ENCODE peak calls at places on chromosomes 6 and 20, in seven cellular contexts. U, B, S, H, P, F and M are unnamed samples.

GRCh38 chr6:43990627-43991619 is 136.3 kb downstream of the MRPL14 start:
- DNase-seq in H (no peak), B (peak; percentile 40), P (peak; percentile 82), S (peak; percentile 43), F (peak; percentile 35), U (peak; percentile 43), M (peak; percentile 56)

GRCh38 chr20:45405566-45406259 is 2.4 kb upstream of the DBNDD2 start:
- DNase-seq in U (peak; percentile 61), B (no peak), P (peak; percentile 8), S (peak; percentile 82), H (no peak), F (peak; percentile 77), M (no peak)

GRCh38 chr20:31548823-31549512 is 34.7 kb downstream of the HM13 start:
- DNase-seq in B (no peak), S (no peak), U (no peak), H (no peak), P (no peak), F (no peak), M (no peak)

GRCh38 chr6:12369781-12370262 is 79.7 kb downstream of the EDN1 start:
- DNase-seq in F (no peak), B (peak; percentile 66), P (no peak), S (no peak), U (no peak), H (no peak), M (no peak)

GRCh38 chr20:52619101-52619500 is 353.1 kb upstream of the TSHZ2 start:
- DNase-seq in H (no peak), U (no peak), B (no peak), F (no peak), S (no peak), P (no peak), M (no peak)

GRCh38 chr20:38969708-38970107 is 7.6 kb downstream of the DHX35 start:
- DNase-seq in H (no peak), B (no peak), S (no peak), F (no peak), P (no peak), U (peak; percentile 56), M (no peak)

GRCh38 chr6:40688214-40688761 is 101.1 kb upstream of the LRFN2 start:
- DNase-seq in B (no peak), P (peak; percentile 27), U (no peak), H (no peak), S (no peak), F (no peak), M (no peak)

GRCh38 chr6:112931835-112932234 is 584.7 kb downstream of the RFPL4B start:
- DNase-seq in F (no peak), H (no peak), B (no peak), U (no peak), P (peak; percentile 56), S (no peak), M (no peak)

GRCh38 chr20:51014797-51015722 is 7.8 kb downstream of the KCNG1 start:
- DNase-seq in P (peak; percentile 67), B (peak; percentile 59), U (peak; percentile 75), S (no peak), H (no peak), F (no peak), M (no peak)

GRCh38 chr6:108157972-108158441 is 7.8 kb upstream of the NR2E1 start:
- DNase-seq in U (no peak), P (no peak), H (no peak), B (peak; percentile 8), F (no peak), S (no peak), M (no peak)

GRCh38 chr20:41047279-41047974 is 18.8 kb downstream of the TOP1 start:
- DNase-seq in B (no peak), S (no peak), F (no peak), H (no peak), P (no peak), U (no peak), M (no peak)

GRCh38 chr6:127397729-127398609 is 54.6 kb upstream of the ECHDC1 start:
- DNase-seq in P (peak; percentile 63), H (no peak), F (no peak), U (no peak), B (no peak), S (no peak), M (no peak)

GRCh38 chr6:108163267-108163643 is 2.6 kb upstream of the NR2E1 start:
- DNase-seq in F (no peak), S (no peak), H (no peak), U (no peak), P (no peak), B (peak; percentile 36), M (no peak)

GRCh38 chr6:19210849-19211590 is 626.1 kb upstream of the ID4 start:
- DNase-seq in P (no peak), S (no peak), F (peak; percentile 59), H (no peak), U (no peak), B (peak; percentile 4), M (no peak)

GRCh38 chr20:50450961-50451752 is 59.0 kb upstream of the PTPN1 start:
- DNase-seq in F (no peak), U (peak; percentile 56), H (no peak), S (no peak), P (peak; percentile 32), B (peak; percentile 57), M (no peak)

GRCh38 chr20:50753152-50753551 is 21.8 kb downstream of the PARD6B start:
- DNase-seq in H (no peak), B (no peak), F (no peak), P (no peak), S (no peak), U (no peak), M (no peak)

GRCh38 chr6:19446570-19446969 is 390.6 kb upstream of the ID4 start:
- DNase-seq in U (no peak), S (no peak), B (no peak), F (no peak), P (no peak), H (no peak), M (no peak)

GRCh38 chr6:36314221-36315014 is 22.3 kb downstream of the BNIP5 start:
- DNase-seq in B (no peak), P (no peak), S (no peak), F (no peak), U (no peak), H (no peak), M (no peak)

GRCh38 chr6:36559394-36559793 is 12.1 kb upstream of the STK38 start:
- DNase-seq in F (no peak), S (no peak), H (no peak), P (no peak), U (no peak), B (no peak), M (peak; percentile 13)

GRCh38 chr6:38391206-38391908 is 248.4 kb downstream of the BTBD9 start:
- DNase-seq in U (no peak), F (no peak), S (no peak), B (no peak), P (no peak), H (no peak), M (no peak)

DNA sequence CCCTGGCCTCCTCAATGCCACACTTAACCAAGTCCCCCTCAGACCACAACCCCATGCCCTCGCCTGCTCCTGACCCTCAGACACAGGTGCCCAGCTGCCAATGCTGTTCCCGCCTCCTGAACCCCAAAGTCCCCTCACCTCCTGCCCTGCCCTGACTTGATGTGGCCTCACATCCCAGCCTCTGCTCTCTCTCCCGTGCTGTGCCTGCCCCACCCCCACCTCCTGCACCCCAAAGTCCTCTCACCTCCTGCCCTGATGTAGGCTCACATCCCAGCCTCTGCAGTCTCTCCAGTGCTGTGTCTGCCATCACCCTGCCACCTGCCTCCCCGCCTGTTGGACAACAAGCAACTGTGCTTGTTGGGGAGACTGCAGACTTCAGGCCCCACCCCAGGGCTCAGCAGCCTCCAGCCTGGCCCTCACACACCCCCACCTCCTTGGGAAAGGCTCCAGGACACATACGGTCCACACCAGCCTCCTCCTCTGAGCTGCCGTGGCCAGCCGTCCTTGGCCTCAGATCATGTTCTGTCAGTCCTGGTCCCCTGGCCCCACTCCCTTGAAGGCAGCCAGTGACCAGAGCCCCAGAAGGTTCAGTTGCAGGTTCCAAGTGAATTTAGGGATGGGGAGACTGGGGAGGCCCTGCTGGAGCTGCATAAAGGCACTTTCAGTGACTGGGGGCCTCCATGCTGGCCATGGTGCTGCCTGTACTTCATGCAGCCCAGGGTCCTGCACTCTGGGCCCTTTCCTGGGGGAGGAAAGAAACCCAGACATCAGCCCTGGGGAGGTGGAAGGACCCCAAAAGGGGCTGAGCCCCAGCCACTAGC is 28.4 kb downstream of the YTHDF1 start:
- DNase-seq in S (no peak), U (no peak), P (no peak), H (no peak), B (no peak), F (no peak), M (no peak)
- TF ChIP-seq CTCF in S (no peak), U (no peak), P (no peak), H (no peak), B (no peak), F (no peak), M (no peak)

DNA sequence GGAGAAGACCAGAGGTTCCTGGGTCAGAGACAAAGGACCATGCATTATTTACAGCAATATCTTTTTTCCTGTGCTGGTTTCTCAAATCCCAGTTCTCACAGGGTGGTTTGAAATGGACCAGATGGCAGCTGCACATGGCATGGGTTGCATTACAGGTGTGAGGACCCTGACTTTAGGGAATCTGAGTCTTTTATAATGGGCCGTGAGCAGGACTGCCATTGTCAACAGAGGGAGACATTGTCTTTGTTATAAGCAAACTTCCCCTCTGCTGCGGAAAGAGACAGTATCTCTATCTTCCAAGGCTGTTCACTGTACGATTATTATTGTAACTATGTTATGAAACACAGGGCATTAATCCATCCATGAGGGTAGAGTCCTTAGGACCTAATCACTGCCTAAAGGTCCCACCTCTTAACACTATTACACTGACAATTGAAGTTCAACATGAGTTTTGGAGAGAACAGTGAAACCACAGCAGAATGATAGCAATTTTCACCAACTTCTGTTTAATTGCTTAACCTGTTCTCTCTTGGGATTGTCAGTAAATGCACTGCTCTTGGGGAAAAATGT is 156.1 kb upstream of the AGPAT4 start:
- DNase-seq in H (no peak), U (no peak), P (peak; percentile 33), S (no peak), F (no peak), B (peak; percentile 27), M (no peak)
- TF ChIP-seq CTCF in H (no peak), U (no peak), P (peak; percentile 14), S (no peak), F (peak; percentile 16), B (no peak), M (peak; percentile 64)

DNA sequence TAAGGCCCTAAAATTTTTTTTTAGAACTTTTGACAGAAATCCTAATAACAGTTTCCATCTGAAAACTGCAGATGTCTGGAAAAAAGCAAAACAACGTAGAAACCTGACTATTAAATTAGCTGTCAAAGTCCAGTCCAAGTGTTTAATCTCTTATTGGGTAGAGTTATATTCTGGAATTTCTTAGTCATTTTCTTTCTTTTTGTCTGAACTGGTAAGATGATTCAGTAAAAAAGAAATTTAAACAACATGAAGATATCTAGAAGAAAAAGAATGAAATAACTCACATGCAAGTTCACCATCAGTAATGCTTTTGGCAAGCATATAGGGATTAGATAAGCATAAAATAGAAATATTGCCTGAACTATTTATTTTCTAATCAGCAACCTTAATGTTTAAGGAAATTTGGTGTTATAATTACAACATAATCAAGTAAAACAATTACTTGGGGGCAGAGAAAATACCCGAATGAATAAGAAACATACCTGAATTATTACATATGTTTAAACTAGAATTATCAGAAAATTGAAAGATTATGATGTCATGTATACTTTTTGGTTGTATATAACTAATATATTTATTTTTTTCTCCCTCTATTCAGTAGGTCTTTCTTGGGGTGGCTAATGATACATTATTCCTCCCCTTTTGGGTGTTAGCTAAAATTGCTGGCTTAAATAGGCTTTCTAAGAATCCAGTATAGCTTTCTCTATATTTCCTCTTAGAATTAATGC is 51.1 kb downstream of the FAM83B start:
- DNase-seq in S (no peak), P (peak; percentile 77), U (no peak), H (no peak), B (no peak), F (no peak), M (no peak)
- TF ChIP-seq CTCF in S (no peak), P (no peak), U (no peak), H (no peak), B (no peak), F (no peak), M (no peak)

GRCh38 chr6:5220436-5220835 is 40.3 kb downstream of the LYRM4 start:
- DNase-seq in F (no peak), U (no peak), B (no peak), P (no peak), S (no peak), H (no peak), M (no peak)
- TF ChIP-seq CTCF in F (no peak), U (no peak), B (no peak), P (no peak), S (no peak), H (no peak), M (no peak)